ENCODE peak calls at places on chromosomes 7 and 10, in five cellular contexts. One of them, this sample, is unnamed.
A peak's percentile ranks its signal among the peaks of the same experiment; 100 is the strongest.

GRCh38 chr10:122515588-122516231 is 44.8 kb upstream of the DMBT1 start:
- DNase-seq in lower leg skin: no peak
- DNase-seq in upper lobe of left lung: no peak
- DNase-seq in SJSA1: peak; percentile 26
- DNase-seq in psoas muscle: peak; percentile 65
- DNase-seq in this sample: no peak

GRCh38 chr7:9201928-9202327 is 768.5 kb downstream of the NXPH1 start:
- DNase-seq in psoas muscle: no peak
- DNase-seq in lower leg skin: no peak
- DNase-seq in SJSA1: no peak
- DNase-seq in upper lobe of left lung: no peak
- DNase-seq in this sample: no peak

GRCh38 chr7:99729501-99730261 is 5.3 kb downstream of the CYP3A7 start:
- DNase-seq in upper lobe of left lung: peak; percentile 24
- DNase-seq in SJSA1: no peak
- DNase-seq in psoas muscle: no peak
- DNase-seq in lower leg skin: no peak
- DNase-seq in this sample: no peak

GRCh38 chr7:4561775-4562174 is 120.3 kb upstream of the FOXK1 start:
- DNase-seq in psoas muscle: no peak
- DNase-seq in SJSA1: no peak
- DNase-seq in lower leg skin: no peak
- DNase-seq in upper lobe of left lung: no peak
- DNase-seq in this sample: no peak

GRCh38 chr7:24685706-24686105 is 71.6 kb downstream of the GSDME start:
- DNase-seq in upper lobe of left lung: no peak
- DNase-seq in SJSA1: no peak
- DNase-seq in lower leg skin: no peak
- DNase-seq in psoas muscle: no peak
- DNase-seq in this sample: no peak

GRCh38 chr10:26574783-26575182 is 122.7 kb upstream of the PDSS1 start:
- DNase-seq in upper lobe of left lung: no peak
- DNase-seq in SJSA1: no peak
- DNase-seq in lower leg skin: no peak
- DNase-seq in psoas muscle: no peak
- DNase-seq in this sample: peak; percentile 34

GRCh38 chr10:131206136-131206995 is 105.2 kb downstream of the TCERG1L start:
- DNase-seq in SJSA1: no peak
- DNase-seq in psoas muscle: peak; percentile 17
- DNase-seq in upper lobe of left lung: peak; percentile 9
- DNase-seq in lower leg skin: peak; percentile 72
- DNase-seq in this sample: no peak

GRCh38 chr7:106717254-106717996 is 56.5 kb upstream of the CCDC71L start:
- DNase-seq in lower leg skin: no peak
- DNase-seq in psoas muscle: no peak
- DNase-seq in upper lobe of left lung: no peak
- DNase-seq in SJSA1: peak; percentile 40
- DNase-seq in this sample: no peak

GRCh38 chr10:97331304-97331703 is 3.2 kb downstream of the FRAT2 start:
- DNase-seq in SJSA1: no peak
- DNase-seq in psoas muscle: no peak
- DNase-seq in lower leg skin: no peak
- DNase-seq in upper lobe of left lung: no peak
- DNase-seq in this sample: no peak
- H3K4me3 ChIP-seq in SJSA1: no peak overlapping the region
- H3K4me3 ChIP-seq in psoas muscle: peak overlapping the region; percentile 83
- H3K4me3 ChIP-seq in lower leg skin: no peak overlapping the region
- H3K4me3 ChIP-seq in upper lobe of left lung: peak overlapping the region; percentile 88
- H3K4me3 ChIP-seq in this sample: peak overlapping the region; percentile 99

DNA sequence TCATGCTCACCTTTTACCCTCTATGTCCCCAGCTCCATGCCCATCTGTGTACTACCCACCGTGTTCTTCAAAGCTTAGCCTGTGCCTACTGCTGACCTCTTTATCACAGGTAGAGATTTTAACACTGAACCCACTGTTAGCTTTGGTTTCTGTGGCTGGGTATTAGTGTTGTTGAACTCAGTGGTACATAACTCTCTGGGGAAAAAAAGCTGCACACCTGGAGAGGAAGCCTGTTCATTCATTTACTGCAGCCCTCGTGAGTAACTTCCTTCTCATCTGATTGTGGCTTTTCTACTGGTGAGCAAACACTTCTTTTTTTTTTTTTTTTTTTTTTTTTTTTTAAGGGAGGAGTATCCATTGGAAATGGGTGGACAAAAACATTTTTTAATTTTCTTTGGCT is 326.3 kb downstream of the CCSER2 start:
- DNase-seq in upper lobe of left lung: no peak
- DNase-seq in SJSA1: no peak
- DNase-seq in psoas muscle: no peak
- DNase-seq in lower leg skin: no peak
- DNase-seq in this sample: no peak
- H3K4me3 ChIP-seq in upper lobe of left lung: no peak overlapping the region
- H3K4me3 ChIP-seq in SJSA1: no peak overlapping the region
- H3K4me3 ChIP-seq in psoas muscle: no peak overlapping the region
- H3K4me3 ChIP-seq in lower leg skin: no peak overlapping the region
- H3K4me3 ChIP-seq in this sample: no peak overlapping the region

DNA sequence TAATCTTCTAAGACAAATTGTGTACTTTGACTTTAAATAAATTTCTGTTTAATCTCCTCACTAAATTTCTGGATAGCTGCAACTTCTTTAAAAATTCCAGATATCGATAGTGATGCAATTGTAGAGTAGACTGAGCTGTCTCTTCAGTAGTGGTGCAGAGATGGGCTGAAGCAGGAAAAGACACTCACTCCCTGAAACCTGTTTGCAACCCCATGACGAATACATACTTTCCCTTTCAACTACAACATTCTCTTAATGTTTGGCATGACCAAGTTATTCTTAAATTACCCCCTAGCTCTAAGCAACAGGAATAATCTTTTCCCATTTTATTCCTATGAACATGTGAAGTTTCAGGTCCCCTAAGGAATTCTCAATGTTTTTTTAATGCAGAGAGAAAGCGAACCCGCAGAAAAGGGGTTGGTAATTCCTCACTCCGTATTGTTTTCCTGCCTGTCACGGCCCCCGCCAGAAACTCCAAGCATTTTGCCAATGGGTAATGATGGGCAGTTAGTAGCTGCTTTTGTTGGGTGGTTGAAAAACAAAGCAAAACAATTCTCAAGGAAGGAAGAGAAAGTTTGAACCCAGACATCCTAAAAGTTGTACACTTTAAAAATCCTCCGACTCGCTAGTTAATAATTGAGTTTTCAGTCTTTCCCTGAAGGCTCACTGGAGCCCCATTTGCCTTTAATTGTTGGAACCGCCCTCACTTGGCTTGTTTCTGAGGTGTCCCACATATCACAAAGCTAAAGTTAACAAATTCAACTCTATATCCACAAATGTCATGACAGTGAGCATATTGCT is 1.2 kb downstream of the THSD7A start:
- DNase-seq in upper lobe of left lung: no peak
- DNase-seq in SJSA1: peak; percentile 1
- DNase-seq in lower leg skin: no peak
- DNase-seq in psoas muscle: no peak
- DNase-seq in this sample: no peak
- H3K4me3 ChIP-seq in upper lobe of left lung: peak overlapping the region; percentile 50
- H3K4me3 ChIP-seq in SJSA1: no peak overlapping the region
- H3K4me3 ChIP-seq in lower leg skin: peak overlapping the region; percentile 38
- H3K4me3 ChIP-seq in psoas muscle: peak overlapping the region; percentile 64
- H3K4me3 ChIP-seq in this sample: peak overlapping the region; percentile 52

GRCh38 chr7:90211391-90212148 is at the start of gene STEAP2:
- DNase-seq in psoas muscle: peak; percentile 93
- DNase-seq in upper lobe of left lung: peak; percentile 58
- DNase-seq in lower leg skin: peak; percentile 96
- DNase-seq in SJSA1: peak; percentile 87
- DNase-seq in this sample: peak; percentile 93
- H3K4me3 ChIP-seq in psoas muscle: peak within 1 kb of the TSS; percentile 73
- H3K4me3 ChIP-seq in upper lobe of left lung: peak within 1 kb of the TSS; percentile 45
- H3K4me3 ChIP-seq in lower leg skin: peak within 1 kb of the TSS; percentile 59
- H3K4me3 ChIP-seq in SJSA1: peak within 1 kb of the TSS; percentile 48
- H3K4me3 ChIP-seq in this sample: peak within 1 kb of the TSS; percentile 71

GRCh38 chr10:87895430-87895829 is 32.0 kb downstream of the PTEN start:
- DNase-seq in lower leg skin: no peak
- DNase-seq in psoas muscle: no peak
- DNase-seq in SJSA1: no peak
- DNase-seq in upper lobe of left lung: no peak
- DNase-seq in this sample: no peak
- H3K4me3 ChIP-seq in lower leg skin: no peak overlapping the region
- H3K4me3 ChIP-seq in psoas muscle: no peak overlapping the region
- H3K4me3 ChIP-seq in SJSA1: no peak overlapping the region
- H3K4me3 ChIP-seq in upper lobe of left lung: no peak overlapping the region
- H3K4me3 ChIP-seq in this sample: no peak overlapping the region

GRCh38 chr7:2157473-2158279 is 75.1 kb downstream of the MAD1L1 start:
- DNase-seq in SJSA1: peak; percentile 84
- DNase-seq in upper lobe of left lung: peak; percentile 84
- DNase-seq in lower leg skin: no peak
- DNase-seq in psoas muscle: peak; percentile 52
- DNase-seq in this sample: peak; percentile 60

GRCh38 chr7:2154831-2155230 is 77.9 kb downstream of the MAD1L1 start:
- DNase-seq in upper lobe of left lung: no peak
- DNase-seq in lower leg skin: no peak
- DNase-seq in psoas muscle: peak; percentile 33
- DNase-seq in SJSA1: no peak
- DNase-seq in this sample: no peak

GRCh38 chr7:2158331-2159175 is 74.2 kb downstream of the MAD1L1 start:
- DNase-seq in lower leg skin: peak; percentile 56
- DNase-seq in SJSA1: no peak
- DNase-seq in upper lobe of left lung: no peak
- DNase-seq in psoas muscle: peak; percentile 26
- DNase-seq in this sample: peak; percentile 43

GRCh38 chr7:2159176-2159520 is 73.6 kb downstream of the MAD1L1 start:
- DNase-seq in SJSA1: no peak
- DNase-seq in upper lobe of left lung: no peak
- DNase-seq in psoas muscle: peak; percentile 26
- DNase-seq in lower leg skin: peak; percentile 75
- DNase-seq in this sample: peak; percentile 28

DNA sequence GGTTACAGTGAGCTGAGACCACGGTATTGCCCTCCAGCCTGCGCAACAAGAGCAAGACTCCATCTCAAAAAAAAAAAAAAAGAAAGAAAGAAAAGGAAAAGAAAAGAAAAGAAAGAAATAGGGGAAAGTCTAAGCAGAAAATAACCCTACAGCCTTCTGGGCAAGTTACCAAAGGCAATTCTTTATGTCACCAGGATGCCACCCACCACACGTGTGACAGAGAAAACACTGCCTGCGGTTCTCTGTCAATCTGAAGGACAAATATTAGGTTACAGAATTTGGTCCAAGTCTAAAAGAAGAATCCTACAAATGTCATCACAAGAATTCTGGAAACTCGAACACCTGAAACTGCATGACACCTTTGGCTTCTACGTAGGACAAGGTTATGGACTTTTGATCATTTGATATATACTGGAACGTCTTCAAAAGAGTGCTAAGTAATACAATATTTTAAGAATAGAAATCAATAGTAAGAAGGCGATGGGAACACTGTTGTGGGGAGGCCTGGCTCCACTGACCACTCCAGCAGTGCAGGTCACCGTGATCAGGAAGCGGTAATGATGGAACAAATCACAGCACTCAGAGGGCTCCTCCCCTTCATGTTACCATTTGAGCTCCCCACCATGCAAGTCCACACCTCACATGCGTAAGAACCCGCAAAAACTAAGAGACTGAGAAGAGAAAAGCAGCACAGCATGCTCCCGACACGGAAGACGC is 75.8 kb downstream of the MAD1L1 start:
- DNase-seq in lower leg skin: no peak
- DNase-seq in SJSA1: no peak
- DNase-seq in psoas muscle: peak; percentile 10
- DNase-seq in upper lobe of left lung: no peak
- DNase-seq in this sample: no peak
- H3K4me3 ChIP-seq in lower leg skin: no peak overlapping the region
- H3K4me3 ChIP-seq in SJSA1: no peak overlapping the region
- H3K4me3 ChIP-seq in psoas muscle: no peak overlapping the region
- H3K4me3 ChIP-seq in upper lobe of left lung: no peak overlapping the region
- H3K4me3 ChIP-seq in this sample: no peak overlapping the region

This sample was measured in Peyer's patch.